ENCODE peak calls at places on chromosomes 13 and 19, in six cellular contexts. One of them, this sample, is unnamed.

GRCh38 chr19:47444388-47444821 is 25.1 kb upstream of the MEIS3 start:
- DNase-seq in A549: no peak
- DNase-seq in GM12878: no peak
- DNase-seq in K562: peak; percentile 47
- DNase-seq in endothelial cell of umbilical vein: no peak
- DNase-seq in HepG2: no peak
- DNase-seq in this sample: peak; percentile 72

GRCh38 chr19:3743486-3743885 is 18.0 kb downstream of the APBA3 start:
- DNase-seq in A549: no peak
- DNase-seq in GM12878: no peak
- DNase-seq in K562: peak; percentile 56
- DNase-seq in endothelial cell of umbilical vein: peak; percentile 15
- DNase-seq in HepG2: no peak
- DNase-seq in this sample: peak; percentile 53

GRCh38 chr19:39498262-39499081 is at the start of gene DLL3:
- DNase-seq in A549: no peak
- DNase-seq in GM12878: no peak
- DNase-seq in K562: peak; percentile 44
- DNase-seq in endothelial cell of umbilical vein: peak; percentile 34
- DNase-seq in HepG2: no peak
- DNase-seq in this sample: peak; percentile 33

GRCh38 chr19:44876930-44877530 is 14.0 kb upstream of the TOMM40 start:
- DNase-seq in A549: no peak
- DNase-seq in GM12878: no peak
- DNase-seq in K562: no peak
- DNase-seq in endothelial cell of umbilical vein: no peak
- DNase-seq in HepG2: no peak
- DNase-seq in this sample: no peak

GRCh38 chr19:17778621-17779280 is 16.2 kb upstream of the B3GNT3 start:
- DNase-seq in A549: no peak
- DNase-seq in GM12878: no peak
- DNase-seq in K562: no peak
- DNase-seq in endothelial cell of umbilical vein: no peak
- DNase-seq in HepG2: no peak
- DNase-seq in this sample: no peak

GRCh38 chr13:41457589-41458186 is 338 bp downstream of the RGCC start:
- DNase-seq in A549: no peak
- DNase-seq in GM12878: no peak
- DNase-seq in K562: peak; percentile 23
- DNase-seq in endothelial cell of umbilical vein: no peak
- DNase-seq in HepG2: no peak
- DNase-seq in this sample: peak; percentile 39

GRCh38 chr13:28794370-28794769 is 25.8 kb upstream of the MTUS2 start:
- DNase-seq in A549: no peak
- DNase-seq in GM12878: no peak
- DNase-seq in K562: no peak
- DNase-seq in endothelial cell of umbilical vein: no peak
- DNase-seq in HepG2: peak; percentile 12
- DNase-seq in this sample: no peak

GRCh38 chr13:110866491-110867170 is 48.2 kb downstream of the ANKRD10 start:
- DNase-seq in A549: no peak
- DNase-seq in GM12878: no peak
- DNase-seq in K562: no peak
- DNase-seq in endothelial cell of umbilical vein: no peak
- DNase-seq in HepG2: no peak
- DNase-seq in this sample: no peak

GRCh38 chr13:30355839-30356238 is 48.5 kb upstream of the KATNAL1 start:
- DNase-seq in A549: no peak
- DNase-seq in GM12878: no peak
- DNase-seq in K562: no peak
- DNase-seq in endothelial cell of umbilical vein: no peak
- DNase-seq in HepG2: no peak
- DNase-seq in this sample: no peak

DNA sequence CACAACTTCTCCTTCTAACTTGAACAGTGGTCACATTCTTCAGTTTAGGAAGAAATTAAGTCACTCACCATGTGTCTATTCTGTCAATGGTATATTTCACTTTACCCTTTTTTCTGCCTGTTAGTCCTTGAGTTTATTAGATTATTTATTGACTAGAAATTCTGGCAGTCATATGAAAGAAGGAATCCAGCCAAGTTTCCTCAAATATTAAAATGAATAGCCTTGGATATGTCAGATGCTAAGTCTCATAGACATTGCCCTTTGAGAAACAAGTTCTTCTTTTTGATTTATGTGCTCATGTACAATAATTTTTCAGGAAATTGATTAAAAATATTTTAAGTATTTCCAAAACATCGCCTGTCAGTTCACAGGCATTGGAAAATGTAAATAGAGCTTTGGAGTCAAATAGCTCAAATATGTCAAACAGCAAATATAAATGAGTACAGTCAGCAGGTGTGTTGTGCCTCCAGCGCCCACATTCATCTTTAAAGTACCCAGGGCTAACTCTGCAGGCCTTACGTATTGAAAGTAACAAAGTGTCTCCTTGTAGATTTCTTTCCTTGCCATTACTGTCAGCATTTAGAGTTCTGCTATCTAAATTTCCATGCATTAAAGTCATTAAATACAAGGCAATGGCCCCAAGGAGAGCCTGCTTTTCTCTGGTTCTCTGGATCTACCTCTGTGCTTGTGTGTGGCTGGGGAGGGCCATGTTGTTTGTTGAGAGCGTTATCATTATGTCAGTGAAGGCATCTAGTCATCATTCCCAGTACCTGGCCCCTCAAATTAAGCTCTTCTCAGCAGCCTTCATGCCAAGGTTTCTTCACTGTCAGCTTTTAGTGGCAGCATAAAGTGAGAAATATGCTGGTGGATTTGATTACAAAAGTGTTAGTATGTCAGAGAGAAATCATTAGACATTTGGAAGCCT is 76.3 kb upstream of the TRPC4 start:
- DNase-seq in A549: no peak
- DNase-seq in GM12878: no peak
- DNase-seq in K562: no peak
- DNase-seq in endothelial cell of umbilical vein: no peak
- DNase-seq in HepG2: no peak
- DNase-seq in this sample: no peak
- TF ChIP-seq MYC in A549: no peak
- TF ChIP-seq MYC in GM12878: no peak
- TF ChIP-seq MYC in K562: no peak
- TF ChIP-seq MYC in endothelial cell of umbilical vein: no peak
- TF ChIP-seq MYC in HepG2: no peak
- TF ChIP-seq MYC in this sample: no peak

DNA sequence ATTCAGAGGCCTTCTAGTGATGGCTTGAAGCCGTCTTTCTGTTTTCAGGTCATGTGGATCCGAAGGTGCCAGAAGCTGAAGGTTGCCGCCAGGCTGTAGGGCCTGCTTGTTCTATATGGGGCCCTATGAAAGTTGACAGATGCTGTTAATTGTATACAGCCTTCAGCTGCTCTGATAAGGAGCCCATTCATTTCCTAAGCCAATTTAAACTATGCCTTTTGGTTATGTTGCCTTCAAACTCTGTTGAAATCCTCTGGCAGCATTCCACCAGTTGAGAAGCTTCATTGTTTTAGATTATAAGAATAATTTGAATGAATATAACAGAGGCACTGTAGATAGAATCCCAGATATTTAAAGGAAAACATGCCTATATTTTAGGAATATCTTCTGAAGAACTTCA is 34.4 kb downstream of the RAP2A start:
- DNase-seq in A549: no peak
- DNase-seq in GM12878: no peak
- DNase-seq in K562: no peak
- DNase-seq in endothelial cell of umbilical vein: no peak
- DNase-seq in HepG2: peak; percentile 55
- DNase-seq in this sample: no peak
- TF ChIP-seq MAX in A549: no peak
- TF ChIP-seq MAX in GM12878: no peak
- TF ChIP-seq MAX in K562: no peak
- TF ChIP-seq MAX in endothelial cell of umbilical vein: no peak
- TF ChIP-seq MAX in HepG2: no peak
- TF ChIP-seq MAX in this sample: no peak

GRCh38 chr19:10533656-10534386 is 9.9 kb upstream of the ATG4D start:
- DNase-seq in A549: no peak
- DNase-seq in GM12878: no peak
- DNase-seq in K562: no peak
- DNase-seq in endothelial cell of umbilical vein: peak; percentile 7
- DNase-seq in HepG2: no peak
- DNase-seq in this sample: no peak
- TF ChIP-seq CTCF in A549: no peak
- TF ChIP-seq CTCF in GM12878: no peak
- TF ChIP-seq CTCF in K562: no peak
- TF ChIP-seq CTCF in endothelial cell of umbilical vein: no peak
- TF ChIP-seq CTCF in HepG2: no peak
- TF ChIP-seq CTCF in this sample: no peak

GRCh38 chr13:44272692-44273091 is 100.9 kb upstream of the SERP2 start:
- DNase-seq in A549: no peak
- DNase-seq in GM12878: no peak
- DNase-seq in K562: peak; percentile 13
- DNase-seq in endothelial cell of umbilical vein: no peak
- DNase-seq in HepG2: no peak
- DNase-seq in this sample: no peak

GRCh38 chr13:44270153-44270552 is 103.5 kb upstream of the SERP2 start:
- DNase-seq in A549: no peak
- DNase-seq in GM12878: no peak
- DNase-seq in K562: no peak
- DNase-seq in endothelial cell of umbilical vein: no peak
- DNase-seq in HepG2: no peak
- DNase-seq in this sample: no peak

GRCh38 chr13:44273216-44273615 is 100.4 kb upstream of the SERP2 start:
- DNase-seq in A549: no peak
- DNase-seq in GM12878: no peak
- DNase-seq in K562: no peak
- DNase-seq in endothelial cell of umbilical vein: no peak
- DNase-seq in HepG2: no peak
- DNase-seq in this sample: no peak

GRCh38 chr13:44271031-44271433 is 102.6 kb upstream of the SERP2 start:
- DNase-seq in A549: no peak
- DNase-seq in GM12878: no peak
- DNase-seq in K562: peak; percentile 20
- DNase-seq in endothelial cell of umbilical vein: no peak
- DNase-seq in HepG2: no peak
- DNase-seq in this sample: no peak

DNA sequence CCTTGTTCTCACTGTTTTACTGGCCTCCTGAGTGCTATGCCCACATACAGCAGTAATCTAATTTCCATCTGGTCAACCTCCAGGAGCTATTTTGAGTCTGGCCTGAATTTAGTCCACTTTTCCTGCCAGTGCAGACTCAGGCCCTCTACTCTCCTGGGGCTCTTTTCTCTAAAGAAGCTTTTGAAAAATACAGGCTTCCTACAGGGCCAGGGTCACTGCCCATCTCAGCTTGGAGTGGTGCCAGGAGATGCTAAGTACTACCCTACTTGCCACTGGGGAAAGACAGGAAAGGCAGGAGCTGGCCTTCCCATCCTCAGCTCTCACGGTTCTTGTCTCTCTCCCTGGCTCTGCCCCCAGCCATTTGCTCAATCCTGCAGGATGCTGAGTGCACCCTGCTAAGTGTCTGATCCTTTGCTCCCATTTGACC is 101.7 kb upstream of the SERP2 start:
- DNase-seq in A549: no peak
- DNase-seq in GM12878: no peak
- DNase-seq in K562: no peak
- DNase-seq in endothelial cell of umbilical vein: no peak
- DNase-seq in HepG2: no peak
- DNase-seq in this sample: no peak
- TF ChIP-seq MYC in A549: no peak
- TF ChIP-seq MYC in GM12878: no peak
- TF ChIP-seq MYC in K562: no peak
- TF ChIP-seq MYC in endothelial cell of umbilical vein: no peak
- TF ChIP-seq MYC in HepG2: no peak
- TF ChIP-seq MYC in this sample: no peak

DNA sequence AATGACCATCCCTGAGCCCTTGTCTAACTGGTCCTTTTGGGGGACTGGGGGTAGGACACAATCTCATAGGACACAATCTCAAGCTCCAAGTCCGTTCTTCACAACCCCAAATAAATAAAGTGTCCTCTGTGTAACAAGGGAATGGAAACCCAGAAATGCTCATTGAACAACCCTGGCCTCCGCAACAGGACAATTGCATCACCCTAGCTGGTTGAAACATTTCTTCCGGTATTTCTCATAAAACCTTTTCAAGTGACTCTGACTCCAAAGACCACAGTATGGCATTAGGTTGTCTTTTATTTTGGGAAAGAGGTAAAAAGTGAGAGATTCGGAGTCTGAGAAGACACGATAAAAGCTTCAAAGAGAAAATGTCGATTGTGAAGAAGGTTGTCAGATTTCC is 186.6 kb downstream of the ZNF536 start:
- DNase-seq in A549: no peak
- DNase-seq in GM12878: no peak
- DNase-seq in K562: no peak
- DNase-seq in endothelial cell of umbilical vein: no peak
- DNase-seq in HepG2: no peak
- DNase-seq in this sample: peak; percentile 49
- TF ChIP-seq MAX in A549: no peak
- TF ChIP-seq MAX in GM12878: no peak
- TF ChIP-seq MAX in K562: no peak
- TF ChIP-seq MAX in endothelial cell of umbilical vein: no peak
- TF ChIP-seq MAX in HepG2: no peak
- TF ChIP-seq MAX in this sample: no peak

GRCh38 chr13:79060216-79060615 is 345.8 kb downstream of the RBM26 start:
- DNase-seq in A549: no peak
- DNase-seq in GM12878: no peak
- DNase-seq in K562: no peak
- DNase-seq in endothelial cell of umbilical vein: no peak
- DNase-seq in HepG2: no peak
- DNase-seq in this sample: no peak
- TF ChIP-seq CTCF in A549: no peak
- TF ChIP-seq CTCF in GM12878: no peak
- TF ChIP-seq CTCF in K562: no peak
- TF ChIP-seq CTCF in endothelial cell of umbilical vein: no peak
- TF ChIP-seq CTCF in HepG2: no peak
- TF ChIP-seq CTCF in this sample: no peak

GRCh38 chr13:85586856-85587255 is 212.4 kb downstream of the SLITRK6 start:
- DNase-seq in A549: no peak
- DNase-seq in GM12878: no peak
- DNase-seq in K562: no peak
- DNase-seq in endothelial cell of umbilical vein: no peak
- DNase-seq in HepG2: no peak
- DNase-seq in this sample: no peak
- TF ChIP-seq MYC in A549: no peak
- TF ChIP-seq MYC in GM12878: no peak
- TF ChIP-seq MYC in K562: no peak
- TF ChIP-seq MYC in endothelial cell of umbilical vein: no peak
- TF ChIP-seq MYC in HepG2: no peak
- TF ChIP-seq MYC in this sample: no peak

DNA sequence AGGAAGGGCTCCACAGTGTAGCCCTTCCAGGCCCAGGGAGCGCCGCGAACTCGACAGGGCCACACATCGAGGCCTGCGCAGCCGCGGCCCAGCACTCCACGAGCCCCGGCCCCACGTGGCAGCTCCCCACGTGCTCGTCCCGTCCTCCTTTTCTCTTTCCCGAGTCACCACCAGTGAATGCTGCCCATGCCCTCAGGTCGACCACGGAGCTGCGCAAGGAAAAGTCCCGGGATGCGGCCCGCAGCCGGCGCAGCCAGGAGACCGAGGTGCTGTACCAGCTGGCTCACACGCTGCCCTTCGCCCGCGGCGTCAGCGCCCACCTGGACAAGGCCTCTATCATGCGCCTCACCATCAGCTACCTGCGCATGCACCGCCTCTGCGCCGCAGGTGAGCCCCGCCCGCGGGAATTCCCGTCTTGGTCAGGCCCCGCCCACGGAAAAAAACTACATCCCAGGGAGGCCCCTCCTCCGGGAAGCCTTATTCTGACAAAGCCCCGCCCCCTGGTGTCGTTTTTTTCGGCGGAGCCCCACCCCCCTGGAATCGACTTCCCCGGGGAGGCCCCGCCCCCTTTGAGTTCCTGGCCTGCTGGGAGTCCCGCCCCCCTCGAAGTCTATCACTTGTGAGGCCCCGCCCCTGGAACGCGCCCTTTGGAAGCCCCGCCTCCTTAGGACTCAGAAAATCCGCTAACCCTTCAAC is 7.0 kb downstream of the HIF3A start:
- DNase-seq in A549: peak; percentile 40
- DNase-seq in GM12878: no peak
- DNase-seq in K562: peak; percentile 67
- DNase-seq in endothelial cell of umbilical vein: no peak
- DNase-seq in HepG2: no peak
- DNase-seq in this sample: no peak
- TF ChIP-seq MAX in A549: no peak
- TF ChIP-seq MAX in GM12878: no peak
- TF ChIP-seq MAX in K562: no peak
- TF ChIP-seq MAX in endothelial cell of umbilical vein: no peak
- TF ChIP-seq MAX in HepG2: no peak
- TF ChIP-seq MAX in this sample: no peak